ENCODE peak calls at places on chromosomes 4 and X, in four cellular contexts. One of them, this sample, is unnamed.

GRCh38 chr4:58553679-58554078 is 1443.5 kb upstream of the IGFBP7 start:
- DNase-seq in H1: no peak
- DNase-seq in body of pancreas: no peak
- DNase-seq in naive thymus-derived CD4-positive, alpha-beta T cell: no peak
- DNase-seq in this sample: no peak

GRCh38 chr4:6188687-6189305 is 11.6 kb downstream of the JAKMIP1 start:
- DNase-seq in H1: no peak
- DNase-seq in body of pancreas: no peak
- DNase-seq in naive thymus-derived CD4-positive, alpha-beta T cell: no peak
- DNase-seq in this sample: no peak

GRCh38 chr4:96317924-96318323 is 478.0 kb downstream of the PDHA2 start:
- DNase-seq in H1: no peak
- DNase-seq in body of pancreas: no peak
- DNase-seq in naive thymus-derived CD4-positive, alpha-beta T cell: no peak
- DNase-seq in this sample: no peak

GRCh38 chr4:44927361-44928061 is 201.2 kb upstream of the GNPDA2 start:
- DNase-seq in H1: no peak
- DNase-seq in body of pancreas: no peak
- DNase-seq in naive thymus-derived CD4-positive, alpha-beta T cell: no peak
- DNase-seq in this sample: peak; percentile 27

GRCh38 chr4:101649790-101650450 is 140.6 kb upstream of the BANK1 start:
- DNase-seq in H1: no peak
- DNase-seq in body of pancreas: no peak
- DNase-seq in naive thymus-derived CD4-positive, alpha-beta T cell: no peak
- DNase-seq in this sample: no peak

GRCh38 chr4:151624606-151625565 is 135.9 kb downstream of the GATB start:
- DNase-seq in H1: no peak
- DNase-seq in body of pancreas: no peak
- DNase-seq in naive thymus-derived CD4-positive, alpha-beta T cell: no peak
- DNase-seq in this sample: no peak

GRCh38 chrX:77440310-77440709 is 6.9 kb upstream of the FGF16 start:
- DNase-seq in H1: no peak
- DNase-seq in body of pancreas: no peak
- DNase-seq in naive thymus-derived CD4-positive, alpha-beta T cell: no peak
- DNase-seq in this sample: no peak

GRCh38 chrX:334971-335757 is 16.6 kb upstream of the GTPBP6 start:
- DNase-seq in H1: no peak
- DNase-seq in body of pancreas: peak; percentile 4
- DNase-seq in naive thymus-derived CD4-positive, alpha-beta T cell: no peak
- DNase-seq in this sample: no peak

GRCh38 chr4:156827519-156827918 is 144.1 kb downstream of the PDGFC start:
- DNase-seq in H1: no peak
- DNase-seq in body of pancreas: no peak
- DNase-seq in naive thymus-derived CD4-positive, alpha-beta T cell: no peak
- DNase-seq in this sample: no peak

GRCh38 chr4:139814285-139815015 is 148.8 kb downstream of the MGST2 start:
- DNase-seq in H1: no peak
- DNase-seq in body of pancreas: no peak
- DNase-seq in naive thymus-derived CD4-positive, alpha-beta T cell: no peak
- DNase-seq in this sample: no peak

GRCh38 chr4:70240192-70240591 is 2.2 kb upstream of the CSN3 start:
- DNase-seq in H1: no peak
- DNase-seq in body of pancreas: peak; percentile 10
- DNase-seq in naive thymus-derived CD4-positive, alpha-beta T cell: no peak
- DNase-seq in this sample: no peak

GRCh38 chrX:153063315-153063714 is 7.0 kb downstream of the PNMA3 start:
- DNase-seq in H1: no peak
- DNase-seq in body of pancreas: no peak
- DNase-seq in naive thymus-derived CD4-positive, alpha-beta T cell: no peak
- DNase-seq in this sample: no peak

GRCh38 chr4:81019016-81019415 is 11.5 kb upstream of the BMP3 start:
- DNase-seq in H1: no peak
- DNase-seq in body of pancreas: no peak
- DNase-seq in naive thymus-derived CD4-positive, alpha-beta T cell: no peak
- DNase-seq in this sample: no peak

GRCh38 chr4:74632634-74633033 is 161.7 kb downstream of the BTC start:
- DNase-seq in H1: no peak
- DNase-seq in body of pancreas: no peak
- DNase-seq in naive thymus-derived CD4-positive, alpha-beta T cell: peak; percentile 58
- DNase-seq in this sample: no peak

GRCh38 chrX:130216312-130216711 is 44.5 kb downstream of the RAB33A start:
- DNase-seq in H1: no peak
- DNase-seq in body of pancreas: no peak
- DNase-seq in naive thymus-derived CD4-positive, alpha-beta T cell: no peak
- DNase-seq in this sample: no peak

GRCh38 chrX:3345281-3346081 is 971 bp downstream of the MXRA5 start:
- DNase-seq in H1: no peak
- DNase-seq in body of pancreas: peak; percentile 86
- DNase-seq in naive thymus-derived CD4-positive, alpha-beta T cell: no peak
- DNase-seq in this sample: no peak

GRCh38 chr4:31995943-31996901 is 1276.1 kb downstream of the PCDH7 start:
- DNase-seq in H1: peak; percentile 60
- DNase-seq in body of pancreas: no peak
- DNase-seq in naive thymus-derived CD4-positive, alpha-beta T cell: no peak
- DNase-seq in this sample: no peak

GRCh38 chr4:5940470-5941203 is 47.8 kb upstream of the CRMP1 start:
- DNase-seq in H1: no peak
- DNase-seq in body of pancreas: no peak
- DNase-seq in naive thymus-derived CD4-positive, alpha-beta T cell: no peak
- DNase-seq in this sample: peak; percentile 67

GRCh38 chr4:180809439-180809838 is 1433.8 kb upstream of the TENM3 start:
- DNase-seq in H1: no peak
- DNase-seq in body of pancreas: no peak
- DNase-seq in naive thymus-derived CD4-positive, alpha-beta T cell: no peak
- DNase-seq in this sample: no peak

GRCh38 chr4:142467086-142467485 is 379.0 kb downstream of the INPP4B start:
- DNase-seq in H1: no peak
- DNase-seq in body of pancreas: no peak
- DNase-seq in naive thymus-derived CD4-positive, alpha-beta T cell: no peak
- DNase-seq in this sample: no peak

GRCh38 chrX:107562482-107562881 is 65.8 kb upstream of the PRPS1 start:
- DNase-seq in H1: no peak
- DNase-seq in body of pancreas: no peak
- DNase-seq in naive thymus-derived CD4-positive, alpha-beta T cell: no peak
- DNase-seq in this sample: no peak

GRCh38 chr4:82891728-82892466 is 944 bp upstream of the SEC31A start:
- DNase-seq in H1: no peak
- DNase-seq in body of pancreas: no peak
- DNase-seq in naive thymus-derived CD4-positive, alpha-beta T cell: no peak
- DNase-seq in this sample: no peak

GRCh38 chr4:10354746-10355145 is 102.5 kb downstream of the ZNF518B start:
- DNase-seq in H1: no peak
- DNase-seq in body of pancreas: no peak
- DNase-seq in naive thymus-derived CD4-positive, alpha-beta T cell: no peak
- DNase-seq in this sample: no peak

GRCh38 chrX:140501321-140501720 is 3.5 kb downstream of the SOX3 start:
- DNase-seq in H1: no peak
- DNase-seq in body of pancreas: no peak
- DNase-seq in naive thymus-derived CD4-positive, alpha-beta T cell: no peak
- DNase-seq in this sample: no peak
- H3K4me3 ChIP-seq in H1: peak overlapping the region; percentile 72
- H3K4me3 ChIP-seq in body of pancreas: no peak overlapping the region
- H3K4me3 ChIP-seq in naive thymus-derived CD4-positive, alpha-beta T cell: no peak overlapping the region
- H3K4me3 ChIP-seq in this sample: no peak overlapping the region

GRCh38 chr4:1205641-1206298 is 33.4 kb upstream of the SPON2 start:
- DNase-seq in H1: no peak
- DNase-seq in body of pancreas: no peak
- DNase-seq in naive thymus-derived CD4-positive, alpha-beta T cell: no peak
- DNase-seq in this sample: no peak
- H3K4me1 ChIP-seq in H1: no peaks in the 10 kb centered on the region
- H3K4me1 ChIP-seq in body of pancreas: peaks cover 31% of the 10 kb centered on the region
- H3K4me1 ChIP-seq in naive thymus-derived CD4-positive, alpha-beta T cell: peaks cover 12% of the 10 kb centered on the region
- H3K4me1 ChIP-seq in this sample: no peaks in the 10 kb centered on the region

DNA sequence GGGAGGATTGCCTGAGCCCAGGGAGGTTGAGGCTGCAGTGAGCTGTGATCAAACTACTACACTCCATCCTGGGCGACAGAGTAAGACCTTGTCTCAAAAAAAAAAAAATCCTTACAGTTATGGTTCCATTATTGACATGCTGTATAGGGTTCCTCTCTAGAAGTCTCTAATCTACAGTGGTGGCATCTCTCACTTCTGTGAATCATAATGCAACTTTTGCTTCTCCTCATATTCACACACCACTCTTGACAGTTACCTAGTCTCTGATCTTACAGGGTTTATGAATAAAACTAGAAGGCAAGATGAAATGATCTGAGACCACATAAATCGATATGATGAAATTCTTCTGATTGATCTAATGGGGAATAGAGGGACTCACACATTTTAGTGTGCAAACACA is 40.6 kb downstream of the DOCK11 start:
- DNase-seq in H1: no peak
- DNase-seq in body of pancreas: no peak
- DNase-seq in naive thymus-derived CD4-positive, alpha-beta T cell: no peak
- DNase-seq in this sample: no peak
- H3K4me3 ChIP-seq in H1: no peak overlapping the region
- H3K4me3 ChIP-seq in body of pancreas: no peak overlapping the region
- H3K4me3 ChIP-seq in naive thymus-derived CD4-positive, alpha-beta T cell: peak overlapping the region; percentile 16
- H3K4me3 ChIP-seq in this sample: no peak overlapping the region

GRCh38 chr4:144178414-144178813 is 37.9 kb upstream of the GYPA start:
- DNase-seq in H1: no peak
- DNase-seq in body of pancreas: no peak
- DNase-seq in naive thymus-derived CD4-positive, alpha-beta T cell: no peak
- DNase-seq in this sample: no peak
- H3K4me1 ChIP-seq in H1: peaks cover 2% of the 10 kb centered on the region
- H3K4me1 ChIP-seq in body of pancreas: no peaks in the 10 kb centered on the region
- H3K4me1 ChIP-seq in naive thymus-derived CD4-positive, alpha-beta T cell: peaks cover 3% of the 10 kb centered on the region
- H3K4me1 ChIP-seq in this sample: no peaks in the 10 kb centered on the region

GRCh38 chr4:128635939-128636551 is 173.5 kb upstream of the JADE1 start:
- DNase-seq in H1: no peak
- DNase-seq in body of pancreas: no peak
- DNase-seq in naive thymus-derived CD4-positive, alpha-beta T cell: no peak
- DNase-seq in this sample: no peak
- H3K4me3 ChIP-seq in H1: no peak overlapping the region
- H3K4me3 ChIP-seq in body of pancreas: no peak overlapping the region
- H3K4me3 ChIP-seq in naive thymus-derived CD4-positive, alpha-beta T cell: no peak overlapping the region
- H3K4me3 ChIP-seq in this sample: no peak overlapping the region

GRCh38 chr4:153501578-153501977 is 35.4 kb downstream of the TMEM131L start:
- DNase-seq in H1: no peak
- DNase-seq in body of pancreas: no peak
- DNase-seq in naive thymus-derived CD4-positive, alpha-beta T cell: no peak
- DNase-seq in this sample: no peak
- H3K4me1 ChIP-seq in H1: peaks cover 10% of the 10 kb centered on the region
- H3K4me1 ChIP-seq in body of pancreas: peaks cover 27% of the 10 kb centered on the region
- H3K4me1 ChIP-seq in naive thymus-derived CD4-positive, alpha-beta T cell: peaks cover 71% of the 10 kb centered on the region
- H3K4me1 ChIP-seq in this sample: peaks cover 22% of the 10 kb centered on the region